ENCODE peak calls at places on chromosomes 11 and 22, in nine cellular contexts. L is PC-3, A is mesenchymal stem cell, D is neuronal stem cell, H is GM23248, R is cardiac muscle cell, M is right lobe of liver, P is small intestine, Y is left ventricle myocardium inferior. W is an unnamed sample. For H3K4me1 and H3K9me3, the result is how much of the 10 kb centered on the place peaks cover.

GRCh38 chr22:37518509-37519267 is 527 bp downstream of the CARD10 start:
- DNase-seq in L (no peak), A (no peak), D (no peak), H (peak), R (peak), M (peak), P (peak), Y (no peak), W (peak)

GRCh38 chr11:16815047-16815767 is 76.8 kb downstream of the C11orf58 start:
- DNase-seq in L (no peak), A (no peak), D (no peak), H (peak), R (peak), M (peak), P (no peak), Y (peak), W (no peak)

GRCh38 chr22:19663821-19664325 is 50.4 kb upstream of the SEPTIN5 start:
- DNase-seq in L (no peak), A (peak), D (no peak), H (peak), R (peak), M (no peak), P (no peak), Y (peak), W (peak)

GRCh38 chr11:81570669-81571068 is 1163.0 kb downstream of the FAM181B start:
- DNase-seq in L (no peak), A (no peak), D (no peak), H (no peak), R (no peak), M (no peak), P (no peak), Y (no peak), W (no peak)

GRCh38 chr11:104467414-104467813 is 303.5 kb upstream of the PDGFD start:
- DNase-seq in L (no peak), A (no peak), D (no peak), H (no peak), R (peak), M (no peak), P (no peak), Y (no peak), W (no peak)

GRCh38 chr22:35785181-35785923 is 67.7 kb downstream of the APOL5 start:
- DNase-seq in L (no peak), A (peak), D (no peak), H (peak), R (peak), M (no peak), P (no peak), Y (no peak), W (no peak)

GRCh38 chr11:110463153-110463552 is 33.4 kb downstream of the FDX1 start:
- DNase-seq in L (peak), A (peak), D (peak), H (peak), R (peak), M (no peak), P (peak), Y (peak), W (no peak)

GRCh38 chr11:75214411-75214821 is 26.2 kb upstream of the TPBGL start:
- DNase-seq in L (peak), A (peak), D (peak), H (peak), R (peak), M (peak), P (peak), Y (peak), W (peak)

GRCh38 chr11:96151501-96151900 is 191.5 kb downstream of the MAML2 start:
- DNase-seq in L (no peak), A (no peak), D (no peak), H (no peak), R (no peak), M (no peak), P (no peak), Y (no peak), W (no peak)

GRCh38 chr11:44381261-44381660 is 71.3 kb upstream of the ALX4 start:
- DNase-seq in L (no peak), A (no peak), D (no peak), H (no peak), R (no peak), M (no peak), P (no peak), Y (no peak), W (no peak)

GRCh38 chr22:43094085-43094484 is 4.9 kb upstream of the TTLL1 start:
- DNase-seq in L (peak), A (no peak), D (no peak), H (peak), R (no peak), M (peak), P (peak), Y (peak), W (peak)

GRCh38 chr22:22110548-22111266 is 128.1 kb upstream of the TOP3B start:
- DNase-seq in L (peak), A (peak), D (peak), H (peak), R (peak), M (no peak), P (peak), Y (no peak), W (no peak)

GRCh38 chr22:17972385-17973181 is 51.8 kb downstream of the MICAL3 start:
- DNase-seq in L (peak), A (peak), D (no peak), H (peak), R (peak), M (no peak), P (peak), Y (no peak), W (no peak)

GRCh38 chr11:88886796-88887195 is 179.0 kb downstream of the GRM5 start:
- DNase-seq in L (peak), A (no peak), D (peak), H (peak), R (peak), M (peak), P (peak), Y (no peak), W (no peak)

DNA sequence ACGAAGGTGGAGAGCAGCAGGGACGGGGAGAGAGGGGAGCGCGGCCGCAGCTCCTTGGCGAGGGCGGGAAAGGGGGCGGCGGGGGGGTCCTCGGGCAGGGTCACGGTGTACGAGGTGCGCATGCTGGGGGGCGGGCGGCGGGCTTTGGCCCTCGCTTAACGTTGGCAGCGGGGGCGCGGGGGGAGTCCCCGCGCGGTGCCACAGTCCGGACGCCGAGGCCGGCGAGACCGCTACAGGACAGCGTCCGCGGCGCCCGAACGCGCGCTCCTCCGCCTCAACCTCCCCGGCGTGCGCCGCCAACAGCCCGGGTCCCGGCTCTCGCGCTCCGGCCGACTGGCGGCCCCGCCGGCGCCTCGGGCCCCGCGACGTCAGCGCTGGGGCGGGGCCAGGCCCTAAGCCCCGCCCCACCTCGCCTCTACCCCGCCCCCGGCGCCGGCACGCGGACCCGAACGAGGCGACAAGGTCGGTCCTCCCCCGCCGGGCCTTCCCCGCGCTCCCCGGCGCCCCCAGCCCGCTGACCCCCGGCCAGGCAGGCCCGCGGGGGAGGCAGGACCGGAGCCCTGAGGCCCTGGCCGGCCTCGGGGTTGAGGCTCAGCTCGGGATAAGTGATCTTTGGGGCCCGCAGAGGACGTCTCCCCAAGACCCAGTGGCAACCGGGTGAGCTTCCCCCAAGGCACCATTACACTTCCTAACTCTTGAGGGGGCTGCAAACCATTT is 17.5 kb downstream of the USP2 start:
- DNase-seq in L (peak), A (no peak), D (peak), H (peak), R (peak), M (peak), P (peak), Y (peak), W (peak)
- H3K4me1 ChIP-seq in L (under half), A (under half), D (under half), H (under half), R (half or more), M (under half), P (under half), Y (half or more), W (half or more)

DNA sequence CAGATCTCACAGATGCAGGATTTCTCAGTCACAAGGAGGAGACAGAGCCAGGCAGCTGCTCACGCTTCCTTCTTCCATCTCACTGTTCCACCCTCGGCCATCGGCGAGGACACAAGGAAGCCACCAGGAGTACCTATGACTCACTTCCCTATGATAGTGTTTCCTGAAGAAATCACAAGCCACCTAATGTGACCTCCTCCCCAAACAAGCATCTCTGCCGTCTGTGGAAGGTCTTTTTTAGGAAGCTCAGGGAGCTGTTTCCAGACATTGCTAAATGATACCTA is 672.7 kb downstream of the TBC1D22A start:
- DNase-seq in L (no peak), A (no peak), D (no peak), H (no peak), R (no peak), M (no peak), P (no peak), Y (no peak), W (no peak)
- H3K9me3 ChIP-seq in L (under half), A (under half), D (under half), H (under half), R (under half), M (under half), P (under half), Y (under half), W (under half)

GRCh38 chr11:1009371-1009770 is 27.1 kb downstream of the MUC6 start:
- DNase-seq in L (no peak), A (no peak), D (no peak), H (no peak), R (no peak), M (no peak), P (no peak), Y (no peak), W (no peak)
- H3K4me1 ChIP-seq in L (under half), A (under half), D (under half), H (under half), R (under half), M (under half), P (under half), Y (under half), W (under half)

DNA sequence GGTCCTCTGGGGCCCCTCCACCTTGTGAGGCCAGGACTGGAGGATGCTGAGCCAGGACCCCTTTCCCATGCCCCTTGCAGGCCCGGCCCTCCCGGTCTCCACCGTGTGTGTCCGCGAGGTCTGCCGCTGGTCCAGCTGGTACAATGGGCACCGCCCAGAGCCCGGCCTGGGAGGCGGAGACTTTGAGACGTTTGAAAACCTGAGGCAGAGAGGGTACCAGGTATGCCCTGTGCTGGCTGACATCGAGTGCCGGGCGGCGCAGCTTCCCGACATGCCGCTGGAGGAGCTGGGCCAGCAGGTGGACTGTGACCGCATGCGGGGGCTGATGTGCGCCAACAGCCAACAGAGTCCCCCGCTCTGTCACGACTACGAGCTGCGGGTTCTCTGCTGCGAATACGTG is 17.9 kb downstream of the MUC5B start:
- DNase-seq in L (no peak), A (no peak), D (no peak), H (no peak), R (no peak), M (no peak), P (no peak), Y (no peak), W (no peak)
- H3K9me3 ChIP-seq in L (under half), A (under half), D (under half), H (under half), R (under half), M (under half), P (under half), Y (under half), W (under half)

GRCh38 chr11:76426660-76427059 is 18.2 kb upstream of the EMSY start:
- DNase-seq in L (no peak), A (no peak), D (no peak), H (no peak), R (no peak), M (no peak), P (no peak), Y (no peak), W (no peak)
- H3K4me1 ChIP-seq in L (under half), A (under half), D (under half), H (under half), R (under half), M (under half), P (under half), Y (under half), W (under half)

DNA sequence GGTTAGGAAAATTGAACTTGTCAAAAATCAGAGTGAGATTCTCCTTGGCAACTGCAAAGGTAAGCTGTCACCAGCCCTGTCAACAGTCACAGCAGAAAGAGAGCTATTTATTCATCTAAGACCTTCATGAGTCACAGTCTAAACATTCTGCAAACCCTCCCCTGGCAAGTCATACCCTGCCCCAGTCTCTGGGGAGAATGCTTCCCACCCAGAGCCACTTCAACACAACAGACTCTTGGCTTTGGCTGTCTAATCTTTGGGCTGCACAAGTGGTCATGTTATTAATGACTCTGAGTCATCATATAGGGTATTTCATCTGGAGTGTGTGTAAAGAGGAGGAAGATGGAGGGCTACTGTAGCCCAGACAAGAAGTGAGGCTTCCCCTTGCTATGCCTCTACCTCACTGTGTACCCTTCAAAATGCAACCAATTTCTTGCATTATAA is 153.4 kb downstream of the CCDC34 start:
- DNase-seq in L (peak), A (peak), D (no peak), H (peak), R (peak), M (no peak), P (no peak), Y (peak), W (no peak)
- H3K9me3 ChIP-seq in L (under half), A (under half), D (under half), H (under half), R (under half), M (under half), P (under half), Y (under half), W (under half)

GRCh38 chr11:67268036-67268683 is 1.9 kb downstream of the GRK2 start:
- DNase-seq in L (no peak), A (no peak), D (no peak), H (no peak), R (no peak), M (no peak), P (no peak), Y (no peak), W (peak)

GRCh38 chr11:67270256-67271211 is 4.3 kb downstream of the GRK2 start:
- DNase-seq in L (no peak), A (peak), D (no peak), H (no peak), R (peak), M (no peak), P (peak), Y (no peak), W (peak)

GRCh38 chr11:67271212-67271547 is 4.9 kb downstream of the GRK2 start:
- DNase-seq in L (no peak), A (no peak), D (no peak), H (no peak), R (no peak), M (no peak), P (no peak), Y (no peak), W (no peak)

GRCh38 chr11:67268684-67269268 is 2.5 kb downstream of the GRK2 start:
- DNase-seq in L (no peak), A (no peak), D (no peak), H (no peak), R (no peak), M (no peak), P (no peak), Y (no peak), W (no peak)

GRCh38 chr11:67269401-67270255 is 3.4 kb downstream of the GRK2 start:
- DNase-seq in L (no peak), A (no peak), D (no peak), H (no peak), R (no peak), M (no peak), P (peak), Y (no peak), W (peak)
- H3K4me1 ChIP-seq in L (under half), A (half or more), D (under half), H (under half), R (under half), M (under half), P (under half), Y (half or more), W (half or more)

GRCh38 chr22:47367993-47368945 is 605.8 kb downstream of the TBC1D22A start:
- DNase-seq in L (no peak), A (no peak), D (no peak), H (no peak), R (no peak), M (peak), P (no peak), Y (no peak), W (no peak)

GRCh38 chr22:47369431-47370015 is 607.1 kb downstream of the TBC1D22A start:
- DNase-seq in L (no peak), A (no peak), D (no peak), H (no peak), R (no peak), M (peak), P (no peak), Y (no peak), W (no peak)

GRCh38 chr22:47369020-47369419 is 606.6 kb downstream of the TBC1D22A start:
- DNase-seq in L (no peak), A (no peak), D (no peak), H (no peak), R (no peak), M (peak), P (no peak), Y (no peak), W (no peak)

GRCh38 chr22:47367107-47367690 is 604.7 kb downstream of the TBC1D22A start:
- DNase-seq in L (no peak), A (no peak), D (no peak), H (no peak), R (no peak), M (peak), P (no peak), Y (no peak), W (no peak)

DNA sequence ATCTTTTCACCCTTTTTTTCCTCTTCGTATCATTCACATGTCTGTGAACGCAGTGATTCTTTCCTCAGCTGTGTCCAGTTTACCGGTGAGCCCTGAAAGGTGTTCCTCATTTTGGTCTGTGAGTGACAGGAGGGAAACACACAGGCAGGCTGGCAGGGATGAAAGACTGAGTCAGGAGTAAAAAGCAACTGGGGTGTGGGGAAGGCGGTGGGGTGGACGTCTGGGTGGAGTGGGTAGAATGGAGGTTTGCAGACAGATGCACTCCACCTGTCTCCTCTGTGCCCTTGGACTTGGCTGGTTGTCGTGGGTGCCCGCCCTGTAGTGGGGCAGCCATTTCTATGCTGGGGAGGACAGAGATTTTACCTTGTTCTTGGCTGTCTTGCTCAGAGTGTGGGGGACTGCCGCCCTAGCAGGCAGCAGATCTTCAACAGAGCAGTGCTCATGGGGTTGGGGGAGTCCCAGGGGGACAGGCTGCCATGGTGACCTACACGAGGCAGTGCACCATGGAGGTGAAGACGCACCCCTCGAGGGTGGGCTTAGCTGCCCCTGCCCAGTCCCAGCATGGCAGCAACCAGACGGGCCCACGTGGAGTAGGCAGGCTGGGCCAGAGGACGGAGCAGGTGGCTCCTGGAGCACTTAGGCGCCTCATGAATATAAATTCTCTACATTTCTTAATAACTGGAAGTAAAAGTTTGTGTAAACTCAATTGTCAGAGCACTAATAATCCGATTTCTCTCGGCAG is 603.7 kb downstream of the TBC1D22A start:
- DNase-seq in L (no peak), A (no peak), D (no peak), H (no peak), R (no peak), M (peak), P (no peak), Y (no peak), W (no peak)
- H3K9me3 ChIP-seq in L (under half), A (under half), D (under half), H (under half), R (under half), M (under half), P (under half), Y (under half), W (under half)